ENCODE peak calls at places on chromosomes 13 and 19, in ten cellular contexts. P, M, L, D, R, F, I, O, X and V are unnamed samples.

GRCh38 chr13:98664924-98665637 is 87.4 kb downstream of the SLC15A1 start:
- DNase-seq in P (no peak), M (no peak), L (no peak), D (peak), R (no peak), F (no peak), I (no peak), O (no peak), X (no peak), V (peak)

GRCh38 chr19:55467236-55468053 is 2.9 kb upstream of the C19orf85 start:
- DNase-seq in P (no peak), M (peak), L (no peak), D (peak), R (peak), F (peak), I (peak), O (peak), X (peak), V (no peak)

GRCh38 chr19:1252221-1252817 is 3.9 kb downstream of the MIDN start:
- DNase-seq in P (no peak), M (peak), L (peak), D (peak), R (peak), F (no peak), I (peak), O (peak), X (peak), V (peak)

GRCh38 chr19:27694361-27695055 is 1518.4 kb downstream of the UQCRFS1 start:
- DNase-seq in P (no peak), M (no peak), L (no peak), D (no peak), R (no peak), F (no peak), I (no peak), O (no peak), X (no peak), V (no peak)

GRCh38 chr19:44718441-44719261 is 19.7 kb downstream of the CEACAM16 start:
- DNase-seq in P (peak), M (peak), L (no peak), D (peak), R (no peak), F (peak), I (no peak), O (peak), X (peak), V (peak)

GRCh38 chr13:25881136-25881926 is 170.5 kb downstream of the SHISA2 start:
- DNase-seq in P (no peak), M (no peak), L (no peak), D (no peak), R (no peak), F (no peak), I (no peak), O (no peak), X (no peak), V (peak)

GRCh38 chr13:24888291-24888931 is 124.4 kb downstream of the RNF17 start:
- DNase-seq in P (no peak), M (no peak), L (no peak), D (no peak), R (no peak), F (no peak), I (no peak), O (no peak), X (no peak), V (no peak)

GRCh38 chr19:29372921-29373797 is 152.6 kb upstream of the VSTM2B start:
- DNase-seq in P (no peak), M (no peak), L (no peak), D (no peak), R (no peak), F (no peak), I (no peak), O (no peak), X (no peak), V (no peak)

GRCh38 chr19:51020988-51021651 is 1.6 kb upstream of the KLK10 start:
- DNase-seq in P (peak), M (peak), L (no peak), D (peak), R (no peak), F (peak), I (no peak), O (no peak), X (peak), V (peak)

GRCh38 chr19:17246681-17247425 is 1.1 kb upstream of the NR2F6 start:
- DNase-seq in P (no peak), M (peak), L (no peak), D (peak), R (no peak), F (peak), I (no peak), O (no peak), X (no peak), V (no peak)

GRCh38 chr19:46487802-46488445 is 7.7 kb downstream of the PNMA8B start:
- DNase-seq in P (peak), M (peak), L (peak), D (peak), R (peak), F (peak), I (peak), O (peak), X (peak), V (no peak)

GRCh38 chr13:95355491-95355890 is 54.2 kb upstream of the ABCC4 start:
- DNase-seq in P (no peak), M (peak), L (no peak), D (peak), R (no peak), F (no peak), I (no peak), O (no peak), X (no peak), V (peak)

GRCh38 chr13:103878891-103879605 is 812.8 kb upstream of the SLC10A2 start:
- DNase-seq in P (no peak), M (no peak), L (no peak), D (no peak), R (no peak), F (no peak), I (no peak), O (no peak), X (peak), V (peak)

GRCh38 chr19:58394821-58395219 is 636 bp upstream of the RNF225 start:
- DNase-seq in P (no peak), M (no peak), L (no peak), D (no peak), R (no peak), F (no peak), I (no peak), O (no peak), X (no peak), V (no peak)

GRCh38 chr19:47505506-47505905 is 9.4 kb downstream of the NAPA start:
- DNase-seq in P (no peak), M (no peak), L (no peak), D (no peak), R (no peak), F (no peak), I (no peak), O (no peak), X (no peak), V (no peak)

GRCh38 chr19:48678201-48678600 is 5.4 kb upstream of the NTN5 start:
- DNase-seq in P (no peak), M (no peak), L (no peak), D (no peak), R (no peak), F (no peak), I (no peak), O (no peak), X (no peak), V (no peak)

GRCh38 chr13:44259045-44260042 is 114.3 kb upstream of the SERP2 start:
- DNase-seq in P (no peak), M (peak), L (no peak), D (peak), R (no peak), F (peak), I (no peak), O (no peak), X (no peak), V (peak)

GRCh38 chr13:27425151-27425917 is 915 bp downstream of the GTF3A start:
- DNase-seq in P (no peak), M (no peak), L (no peak), D (peak), R (no peak), F (peak), I (no peak), O (no peak), X (no peak), V (peak)

GRCh38 chr19:46308510-46308909 is 11.7 kb downstream of the HIF3A start:
- DNase-seq in P (no peak), M (no peak), L (no peak), D (no peak), R (no peak), F (no peak), I (no peak), O (no peak), X (no peak), V (no peak)

GRCh38 chr13:67935655-67936054 is 705.5 kb upstream of the PCDH9 start:
- DNase-seq in P (no peak), M (no peak), L (no peak), D (no peak), R (no peak), F (no peak), I (no peak), O (no peak), X (no peak), V (no peak)

GRCh38 chr13:48626077-48626449 is 27.7 kb upstream of the CYSLTR2 start:
- DNase-seq in P (no peak), M (peak), L (no peak), D (no peak), R (no peak), F (no peak), I (no peak), O (no peak), X (no peak), V (peak)

GRCh38 chr13:48858523-48858922 is 117.2 kb upstream of the FNDC3A start:
- DNase-seq in P (no peak), M (no peak), L (no peak), D (no peak), R (no peak), F (no peak), I (no peak), O (no peak), X (peak), V (no peak)

GRCh38 chr13:45142440-45143345 is 22.4 kb downstream of the GTF2F2 start:
- DNase-seq in P (no peak), M (peak), L (no peak), D (peak), R (no peak), F (peak), I (no peak), O (no peak), X (no peak), V (no peak)

GRCh38 chr13:23634897-23635296 is 64.7 kb downstream of the TNFRSF19 start:
- DNase-seq in P (no peak), M (no peak), L (no peak), D (no peak), R (no peak), F (no peak), I (no peak), O (no peak), X (peak), V (no peak)

GRCh38 chr19:46626441-46626840 is 1.6 kb upstream of the PTGIR start:
- DNase-seq in P (no peak), M (no peak), L (no peak), D (no peak), R (no peak), F (no peak), I (no peak), O (no peak), X (no peak), V (no peak)